ENCODE peak calls at places on chromosome 19, in four cellular contexts. One of them, this sample, is unnamed.

GRCh38 chr19:21463449-21464105 is 41.8 kb upstream of the ZNF429 start:
- DNase-seq in K562: peak
- DNase-seq in HepG2: no peak
- DNase-seq in A549: no peak
- DNase-seq in this sample: peak

GRCh38 chr19:48680436-48681126 is 7.8 kb upstream of the NTN5 start:
- DNase-seq in A549: no peak
- DNase-seq in HepG2: no peak
- DNase-seq in K562: no peak
- DNase-seq in this sample: no peak

GRCh38 chr19:44813331-44814131 is 4.6 kb downstream of the BCAM start:
- DNase-seq in K562: no peak
- DNase-seq in HepG2: no peak
- DNase-seq in A549: no peak
- DNase-seq in this sample: peak

GRCh38 chr19:8150998-8151397 is 1.6 kb upstream of the FBN3 start:
- DNase-seq in A549: no peak
- DNase-seq in K562: no peak
- DNase-seq in HepG2: no peak
- DNase-seq in this sample: no peak

GRCh38 chr19:31448221-31448657 is 99.0 kb upstream of the TSHZ3 start:
- DNase-seq in A549: no peak
- DNase-seq in K562: no peak
- DNase-seq in HepG2: no peak
- DNase-seq in this sample: no peak

GRCh38 chr19:14165986-14166385 is 29.6 kb upstream of the ASF1B start:
- DNase-seq in K562: no peak
- DNase-seq in A549: no peak
- DNase-seq in HepG2: no peak
- DNase-seq in this sample: no peak

GRCh38 chr19:57334191-57334590 is 13.9 kb downstream of the ZNF543 start:
- DNase-seq in HepG2: peak
- DNase-seq in K562: no peak
- DNase-seq in A549: no peak
- DNase-seq in this sample: no peak

GRCh38 chr19:5117421-5117820 is 148.5 kb downstream of the KDM4B start:
- DNase-seq in HepG2: no peak
- DNase-seq in K562: no peak
- DNase-seq in A549: no peak
- DNase-seq in this sample: no peak

GRCh38 chr19:38392707-38393308 is 4.3 kb downstream of the SPRED3 start:
- DNase-seq in K562: peak
- DNase-seq in A549: peak
- DNase-seq in HepG2: peak
- DNase-seq in this sample: no peak

GRCh38 chr19:28505933-28506332 is 707.0 kb downstream of the UQCRFS1 start:
- DNase-seq in K562: no peak
- DNase-seq in HepG2: no peak
- DNase-seq in A549: no peak
- DNase-seq in this sample: no peak

GRCh38 chr19:5170329-5170745 is 170.3 kb downstream of the PTPRS start:
- DNase-seq in A549: no peak
- DNase-seq in K562: peak
- DNase-seq in HepG2: no peak
- DNase-seq in this sample: peak

GRCh38 chr19:6528544-6529121 is 2.2 kb upstream of the TNFSF9 start:
- DNase-seq in A549: no peak
- DNase-seq in K562: peak
- DNase-seq in HepG2: peak
- DNase-seq in this sample: peak

GRCh38 chr19:17282488-17283256 is 971 bp downstream of the ANKLE1 start:
- DNase-seq in HepG2: peak
- DNase-seq in K562: peak
- DNase-seq in A549: peak
- DNase-seq in this sample: peak

GRCh38 chr19:58067240-58067912 is 8.3 kb downstream of the ZNF135 start:
- DNase-seq in K562: no peak
- DNase-seq in HepG2: no peak
- DNase-seq in A549: no peak
- DNase-seq in this sample: no peak

GRCh38 chr19:58409010-58409790 is 751 bp downstream of the ZNF584 start:
- DNase-seq in HepG2: no peak
- DNase-seq in K562: peak
- DNase-seq in A549: no peak
- DNase-seq in this sample: peak

GRCh38 chr19:6806488-6806887 is 34.0 kb downstream of the VAV1 start:
- DNase-seq in A549: no peak
- DNase-seq in HepG2: no peak
- DNase-seq in K562: peak
- DNase-seq in this sample: no peak

GRCh38 chr19:56026769-56027168 is 40.2 kb downstream of the NLRP5 start:
- DNase-seq in A549: no peak
- DNase-seq in K562: no peak
- DNase-seq in HepG2: no peak
- DNase-seq in this sample: no peak

GRCh38 chr19:14333101-14333871 is 48.0 kb upstream of the ADGRE5 start:
- DNase-seq in A549: peak
- DNase-seq in K562: no peak
- DNase-seq in HepG2: no peak
- DNase-seq in this sample: peak

GRCh38 chr19:7287716-7288115 is 6.5 kb downstream of the INSR start:
- DNase-seq in A549: no peak
- DNase-seq in HepG2: peak
- DNase-seq in K562: no peak
- DNase-seq in this sample: no peak

GRCh38 chr19:54430306-54431254 is 15.3 kb downstream of the TTYH1 start:
- DNase-seq in HepG2: no peak
- DNase-seq in A549: no peak
- DNase-seq in K562: peak
- DNase-seq in this sample: peak
- TF ChIP-seq HMGXB4 in HepG2: no peak
- TF ChIP-seq HMGXB4 in A549: no peak
- TF ChIP-seq HMGXB4 in K562: no peak
- TF ChIP-seq HMGXB4 in this sample: no peak

GRCh38 chr19:50721441-50722137 is 1.6 kb upstream of the CLEC11A start:
- DNase-seq in A549: no peak
- DNase-seq in K562: no peak
- DNase-seq in HepG2: no peak
- DNase-seq in this sample: no peak

GRCh38 chr19:50723735-50724521 is 764 bp downstream of the CLEC11A start:
- DNase-seq in K562: no peak
- DNase-seq in A549: no peak
- DNase-seq in HepG2: no peak
- DNase-seq in this sample: no peak

GRCh38 chr19:50720921-50721291 is 1.3 kb upstream of the SHANK1 start:
- DNase-seq in K562: peak
- DNase-seq in HepG2: no peak
- DNase-seq in A549: no peak
- DNase-seq in this sample: peak

GRCh38 chr19:50723069-50723468 is at the start of gene CLEC11A:
- DNase-seq in K562: peak
- DNase-seq in HepG2: no peak
- DNase-seq in A549: no peak
- DNase-seq in this sample: no peak

DNA sequence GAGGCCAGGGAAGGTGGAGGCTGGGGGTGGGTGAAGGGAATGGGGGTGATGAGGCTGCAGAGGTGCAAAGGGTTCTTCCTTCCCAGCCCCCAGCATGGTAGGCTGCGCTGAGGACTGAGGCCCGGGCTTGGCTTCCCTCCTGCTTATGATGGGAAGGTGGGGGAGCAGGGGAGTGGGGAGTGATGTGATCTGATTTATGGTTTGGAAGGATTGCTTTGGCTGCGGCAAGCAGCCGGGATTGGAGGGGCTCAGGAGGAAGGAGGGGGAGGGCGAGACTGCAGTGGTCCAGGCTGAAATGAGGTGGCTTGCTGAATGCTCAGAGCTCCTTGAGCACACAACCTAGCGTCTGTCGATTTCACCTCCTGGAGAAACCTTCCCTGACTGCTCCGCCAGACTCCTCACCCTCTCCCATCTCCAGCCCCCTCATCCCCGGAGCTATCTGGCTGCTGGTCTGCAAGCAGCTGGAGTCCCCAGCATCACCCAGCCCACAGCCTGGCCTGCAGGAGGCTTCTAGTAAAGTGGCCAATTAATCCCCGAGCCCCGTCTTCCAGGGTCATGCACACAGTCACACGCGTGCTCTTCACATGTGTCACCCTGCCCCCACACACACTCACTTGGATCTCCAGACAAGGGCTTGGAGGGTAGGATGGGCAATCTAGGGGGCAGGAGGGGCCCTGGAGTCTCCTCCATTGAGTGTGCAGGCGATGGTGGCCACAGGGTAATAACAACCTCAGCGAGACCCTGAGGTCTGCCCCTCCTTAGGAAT is 733 bp upstream of the CLEC11A start:
- DNase-seq in A549: no peak
- DNase-seq in K562: no peak
- DNase-seq in HepG2: no peak
- DNase-seq in this sample: no peak
- TF ChIP-seq HMGXB4 in A549: no peak
- TF ChIP-seq HMGXB4 in K562: no peak
- TF ChIP-seq HMGXB4 in HepG2: no peak
- TF ChIP-seq HMGXB4 in this sample: no peak

DNA sequence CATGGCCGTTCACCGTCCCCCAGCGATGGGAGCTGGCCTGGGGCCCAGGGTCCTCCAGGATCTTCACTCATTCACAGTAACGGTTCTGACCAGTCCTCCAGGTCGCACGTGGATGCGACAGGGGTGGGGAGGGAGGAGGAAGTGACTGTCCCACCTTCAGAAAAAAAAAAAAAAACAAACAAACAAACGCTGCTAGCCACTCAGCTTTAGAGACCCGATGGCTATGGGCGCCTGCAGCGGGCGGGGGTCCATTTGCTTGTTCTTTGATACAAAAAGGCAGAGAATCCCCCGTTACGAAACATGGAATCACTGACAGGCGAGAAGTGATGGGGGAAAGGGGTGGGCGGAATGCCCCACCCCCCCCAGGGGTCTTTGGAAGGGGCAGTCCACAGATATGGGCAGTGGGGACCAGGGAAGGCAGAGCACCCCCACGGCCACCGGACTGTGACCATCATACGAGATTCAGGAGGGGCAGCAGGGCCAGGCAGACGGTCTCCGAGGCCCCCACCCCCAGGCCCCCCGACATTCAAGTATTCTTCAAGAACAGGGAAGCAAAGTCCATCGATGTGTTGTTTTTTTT is 13.3 kb downstream of the MKNK2 start:
- DNase-seq in K562: no peak
- DNase-seq in HepG2: no peak
- DNase-seq in A549: no peak
- DNase-seq in this sample: no peak
- TF ChIP-seq HMGXB4 in K562: no peak
- TF ChIP-seq HMGXB4 in HepG2: no peak
- TF ChIP-seq HMGXB4 in A549: no peak
- TF ChIP-seq HMGXB4 in this sample: no peak

GRCh38 chr19:29596080-29596479 is 10.0 kb upstream of the POP4 start:
- DNase-seq in K562: peak
- DNase-seq in A549: no peak
- DNase-seq in HepG2: no peak
- DNase-seq in this sample: no peak

GRCh38 chr19:29598036-29598435 is 8.0 kb upstream of the POP4 start:
- DNase-seq in K562: no peak
- DNase-seq in A549: no peak
- DNase-seq in HepG2: no peak
- DNase-seq in this sample: no peak

GRCh38 chr19:29598496-29598895 is 7.6 kb upstream of the POP4 start:
- DNase-seq in A549: no peak
- DNase-seq in HepG2: no peak
- DNase-seq in K562: no peak
- DNase-seq in this sample: no peak

GRCh38 chr19:29593869-29594268 is 12.2 kb upstream of the POP4 start:
- DNase-seq in A549: no peak
- DNase-seq in HepG2: no peak
- DNase-seq in K562: no peak
- DNase-seq in this sample: no peak

GRCh38 chr19:29596885-29597525 is 9.1 kb upstream of the POP4 start:
- DNase-seq in HepG2: peak
- DNase-seq in A549: no peak
- DNase-seq in K562: peak
- DNase-seq in this sample: no peak
- TF ChIP-seq HMGXB4 in HepG2: no peak
- TF ChIP-seq HMGXB4 in A549: no peak
- TF ChIP-seq HMGXB4 in K562: no peak
- TF ChIP-seq HMGXB4 in this sample: no peak

GRCh38 chr19:33620611-33621010 is 1.1 kb upstream of the CHST8 start:
- DNase-seq in A549: no peak
- DNase-seq in K562: no peak
- DNase-seq in HepG2: no peak
- DNase-seq in this sample: no peak

GRCh38 chr19:33622505-33622808 is 704 bp downstream of the CHST8 start:
- DNase-seq in HepG2: no peak
- DNase-seq in A549: no peak
- DNase-seq in K562: no peak
- DNase-seq in this sample: peak

GRCh38 chr19:33622809-33623511 is 1.2 kb downstream of the CHST8 start:
- DNase-seq in HepG2: no peak
- DNase-seq in K562: no peak
- DNase-seq in A549: no peak
- DNase-seq in this sample: peak

GRCh38 chr19:33621065-33621785 is 528 bp upstream of the CHST8 start:
- DNase-seq in HepG2: no peak
- DNase-seq in A549: no peak
- DNase-seq in K562: no peak
- DNase-seq in this sample: peak

DNA sequence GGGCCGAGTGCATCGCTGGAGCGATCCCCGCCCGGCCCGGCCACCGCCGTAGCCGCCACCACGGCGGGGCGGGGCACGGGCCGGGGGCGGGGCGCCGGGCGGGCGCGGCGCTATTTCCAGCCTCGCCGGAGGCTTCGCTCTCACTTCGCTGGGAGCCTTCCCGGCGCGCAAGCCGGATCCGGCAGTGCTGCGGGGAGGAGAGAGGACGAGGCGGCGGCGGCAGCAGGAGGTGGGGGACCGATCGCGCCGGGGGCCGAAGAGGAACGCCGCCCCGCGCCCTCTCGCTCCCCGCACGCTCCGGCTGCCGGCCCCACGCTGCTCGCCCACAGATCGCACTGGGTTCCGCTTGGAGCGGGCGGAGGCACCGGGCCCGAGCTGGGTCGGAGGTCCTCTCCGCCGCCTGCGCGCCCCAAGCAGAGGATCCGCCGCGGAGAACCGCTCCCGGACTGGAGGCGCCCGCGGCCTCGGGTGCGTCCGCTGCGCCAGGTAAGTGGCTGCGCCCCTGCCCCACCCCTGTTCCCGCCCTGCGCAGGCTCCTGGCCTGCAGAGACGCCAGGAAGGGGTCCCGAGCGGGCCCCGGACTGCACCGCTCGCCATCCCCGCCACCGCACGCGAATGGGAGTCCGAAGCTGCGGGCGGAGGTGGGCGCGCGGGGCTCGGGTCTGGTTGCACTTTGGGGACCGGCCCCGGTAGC is at the start of gene CHST8:
- DNase-seq in A549: no peak
- DNase-seq in HepG2: no peak
- DNase-seq in K562: peak
- DNase-seq in this sample: peak
- TF ChIP-seq HMGXB4 in A549: no peak
- TF ChIP-seq HMGXB4 in HepG2: no peak
- TF ChIP-seq HMGXB4 in K562: no peak
- TF ChIP-seq HMGXB4 in this sample: no peak